ENCODE peak calls at places on chromosomes 6 and 20, in five cellular contexts. N is body of pancreas, S is fibroblast of lung, B is cardiac muscle cell, G is iris pigment epithelial cell. R is an unnamed sample.

GRCh38 chr6:51045548-51045947 is 226.9 kb downstream of the TFAP2B start:
- DNase-seq in G (no peak), N (no peak), B (no peak), S (no peak), R (no peak)

GRCh38 chr6:9397981-9398559 is 962.7 kb upstream of the SLC35B3 start:
- DNase-seq in G (no peak), S (no peak), B (peak), N (peak), R (no peak)

GRCh38 chr20:60046436-60046835 is 88.2 kb downstream of the CDH26 start:
- DNase-seq in N (no peak), G (no peak), S (no peak), B (no peak), R (no peak)

GRCh38 chr6:159874475-159874874 is 16.3 kb upstream of the MAS1 start:
- DNase-seq in B (no peak), N (peak), S (peak), G (peak), R (peak)

GRCh38 chr6:143823463-143824006 is 19.6 kb upstream of the LTV1 start:
- DNase-seq in G (peak), S (peak), N (no peak), B (no peak), R (no peak)

GRCh38 chr6:3407840-3408239 is 49.0 kb downstream of the SLC22A23 start:
- DNase-seq in G (no peak), S (no peak), B (no peak), N (no peak), R (no peak)

GRCh38 chr6:142944126-142945066 is 580 bp downstream of the HIVEP2 start:
- DNase-seq in S (peak), B (peak), G (peak), N (peak), R (peak)

GRCh38 chr20:699811-700338 is 24.3 kb upstream of the SCRT2 start:
- DNase-seq in B (peak), S (no peak), N (peak), G (no peak), R (peak)

GRCh38 chr6:2182251-2182650 is 63.2 kb downstream of the GMDS start:
- DNase-seq in G (no peak), N (no peak), B (no peak), S (no peak), R (no peak)

GRCh38 chr6:105509506-105510331 is 106.8 kb upstream of the PREP start:
- DNase-seq in B (peak), N (no peak), G (peak), S (peak), R (no peak)

GRCh38 chr6:2834262-2834661 is 7.4 kb downstream of the SERPINB1 start:
- DNase-seq in B (no peak), N (no peak), G (no peak), S (no peak), R (no peak)

GRCh38 chr20:46423342-46423741 is 16.9 kb upstream of the ELMO2 start:
- DNase-seq in G (no peak), B (no peak), N (no peak), S (no peak), R (no peak)

GRCh38 chr6:165439928-165440554 is 130.6 kb upstream of the C6orf118 start:
- DNase-seq in N (no peak), S (peak), G (peak), B (peak), R (no peak)

GRCh38 chr6:82118150-82118562 is 129.4 kb downstream of the IBTK start:
- DNase-seq in S (no peak), G (peak), N (peak), B (no peak), R (no peak)

GRCh38 chr6:146650799-146651481 is 52.2 kb downstream of the ADGB start:
- DNase-seq in S (no peak), N (no peak), B (no peak), G (no peak), R (no peak)

GRCh38 chr6:112305795-112306194 is 41.3 kb upstream of the RFPL4B start:
- DNase-seq in B (no peak), N (peak), S (no peak), G (no peak), R (no peak)

GRCh38 chr20:50380697-50381040 is 129.5 kb upstream of the PTPN1 start:
- DNase-seq in S (peak), N (peak), B (no peak), G (peak), R (no peak)

GRCh38 chr6:123733180-123733579 is 70.5 kb upstream of the NKAIN2 start:
- DNase-seq in B (no peak), G (no peak), S (no peak), N (no peak), R (no peak)

GRCh38 chr6:73169111-73169510 is 56.2 kb downstream of the KHDC1L start:
- DNase-seq in G (peak), S (no peak), N (no peak), B (no peak), R (no peak)

GRCh38 chr6:89843070-89843469 is 13.4 kb downstream of the CASP8AP2 start:
- DNase-seq in G (peak), B (no peak), N (no peak), S (peak), R (no peak)

GRCh38 chr20:63639093-63639860 is 12.4 kb upstream of the GMEB2 start:
- DNase-seq in G (no peak), B (no peak), S (no peak), N (no peak), R (no peak)

GRCh38 chr20:57258055-57258454 is 8.4 kb downstream of the BMP7 start:
- DNase-seq in S (no peak), B (no peak), N (no peak), G (no peak), R (no peak)

GRCh38 chr6:160634706-160635105 is 29.4 kb downstream of the LPA start:
- DNase-seq in B (no peak), N (peak), G (no peak), S (no peak), R (no peak)

GRCh38 chr6:63352587-63353281 is 33.0 kb upstream of the LGSN start:
- DNase-seq in G (peak), N (peak), B (peak), S (peak), R (peak)

GRCh38 chr6:39947611-39948068 is 13.4 kb upstream of the MOCS1 start:
- DNase-seq in N (no peak), G (no peak), B (no peak), S (no peak), R (no peak)

GRCh38 chr6:56199956-56200355 is 47.4 kb downstream of the COL21A1 start:
- DNase-seq in N (no peak), B (no peak), G (peak), S (peak), R (no peak)

GRCh38 chr20:58065508-58066361 is 162.7 kb downstream of the ANKRD60 start:
- DNase-seq in B (no peak), S (peak), G (no peak), N (no peak), R (no peak)

GRCh38 chr6:146543940-146544661 is 468 bp downstream of the RAB32 start:
- DNase-seq in B (peak), G (peak), N (peak), S (peak), R (peak)

GRCh38 chr6:40545954-40546353 is 41.2 kb downstream of the LRFN2 start:
- DNase-seq in S (no peak), B (peak), G (no peak), N (no peak), R (no peak)

GRCh38 chr6:3410385-3411360 is 46.2 kb downstream of the SLC22A23 start:
- DNase-seq in G (peak), B (peak), S (peak), N (peak), R (peak)

GRCh38 chr6:70709826-70710225 is 42.1 kb downstream of the SMAP1 start:
- DNase-seq in B (no peak), G (peak), N (no peak), S (peak), R (no peak)

GRCh38 chr6:130885392-130886192 is 58.4 kb downstream of the SMLR1 start:
- DNase-seq in B (peak), S (peak), N (peak), G (peak), R (peak)

R was measured in hippocampal formation.